ENCODE peak calls at places on chromosomes 11 and 22, in nine cellular contexts. E is fibroblast of mammary gland; K is T-helper 9 cell; A is A673; Z is psoas muscle; C is neuronal stem cell; T is NCI-H1092 treated with DMSO at 0.1 percent for 48 hours; F is mucosa of descending colon; S is activated naive CD4-positive, alpha-beta T cell. B is an unnamed sample.

GRCh38 chr22:44272330-44272729 is 40.4 kb downstream of the SHISAL1 start:
- DNase-seq in E (no peak), K (no peak), A (no peak), Z (no peak), C (no peak), T (no peak), F (no peak), S (no peak), B (no peak)

GRCh38 chr11:117361432-117361831 is 33.8 kb downstream of the CEP164 start:
- DNase-seq in E (no peak), K (no peak), A (no peak), Z (no peak), C (no peak), T (no peak), F (no peak), S (no peak), B (no peak)

GRCh38 chr22:29702931-29703594 is 16.7 kb upstream of the CABP7 start:
- DNase-seq in E (no peak), K (no peak), A (no peak), Z (peak; percentile 65), C (no peak), T (peak; percentile 70), F (no peak), S (no peak), B (no peak)

GRCh38 chr11:2521681-2522630 is 77.1 kb downstream of the KCNQ1 start:
- DNase-seq in E (no peak), K (no peak), A (no peak), Z (peak; percentile 7), C (no peak), T (no peak), F (peak; percentile 1), S (no peak), B (no peak)

GRCh38 chr22:36585841-36586240 is 56.9 kb upstream of the EIF3D start:
- DNase-seq in E (no peak), K (no peak), A (no peak), Z (no peak), C (no peak), T (no peak), F (no peak), S (no peak), B (no peak)

GRCh38 chr11:63919267-63920125 is 2.5 kb upstream of the RCOR2 start:
- DNase-seq in E (peak; percentile 46), K (no peak), A (no peak), Z (peak; percentile 39), C (peak; percentile 84), T (no peak), F (peak; percentile 64), S (no peak), B (peak; percentile 65)

GRCh38 chr11:63613517-63614135 is 607 bp downstream of the PLAAT3 start:
- DNase-seq in E (no peak), K (peak; percentile 30), A (peak; percentile 12), Z (peak; percentile 62), C (no peak), T (peak; percentile 27), F (peak; percentile 37), S (peak; percentile 28), B (peak; percentile 25)

GRCh38 chr11:78740175-78741161 is 165.8 kb upstream of the NARS2 start:
- DNase-seq in E (no peak), K (no peak), A (no peak), Z (no peak), C (no peak), T (no peak), F (peak; percentile 62), S (no peak), B (peak; percentile 37)

GRCh38 chr11:7579226-7579825 is 65.5 kb downstream of the PPFIBP2 start:
- DNase-seq in E (peak; percentile 44), K (no peak), A (no peak), Z (no peak), C (no peak), T (no peak), F (no peak), S (no peak), B (no peak)

GRCh38 chr11:16891170-16891569 is 123.0 kb downstream of the PLEKHA7 start:
- DNase-seq in E (no peak), K (no peak), A (no peak), Z (no peak), C (no peak), T (no peak), F (no peak), S (no peak), B (no peak)

GRCh38 chr22:33922268-33922667 is 2.0 kb upstream of the LARGE1 start:
- DNase-seq in E (peak; percentile 9), K (no peak), A (no peak), Z (peak; percentile 19), C (no peak), T (peak; percentile 39), F (peak; percentile 32), S (no peak), B (peak; percentile 42)

GRCh38 chr11:82775736-82776346 is 42.2 kb upstream of the FAM181B start:
- DNase-seq in E (peak; percentile 57), K (no peak), A (peak; percentile 89), Z (no peak), C (no peak), T (no peak), F (peak; percentile 50), S (peak; percentile 2), B (peak; percentile 61)

GRCh38 chr11:8032122-8032521 is 45.0 kb downstream of the EIF3F start:
- DNase-seq in E (no peak), K (no peak), A (no peak), Z (no peak), C (no peak), T (no peak), F (no peak), S (no peak), B (no peak)

GRCh38 chr11:120335596-120335927 is 651 bp upstream of the ARHGEF12 start:
- DNase-seq in E (no peak), K (peak; percentile 18), A (no peak), Z (no peak), C (no peak), T (no peak), F (no peak), S (no peak), B (peak; percentile 33)

GRCh38 chr11:117796456-117797428 is at the start of gene DSCAML1:
- DNase-seq in E (no peak), K (peak; percentile 36), A (peak; percentile 26), Z (no peak), C (no peak), T (peak; percentile 70), F (peak; percentile 41), S (peak; percentile 23), B (no peak)

GRCh38 chr22:45094826-45095225 is 68.9 kb upstream of the NUP50 start:
- DNase-seq in E (no peak), K (no peak), A (no peak), Z (no peak), C (no peak), T (no peak), F (no peak), S (no peak), B (no peak)

GRCh38 chr22:46972901-46973831 is 210.7 kb downstream of the TBC1D22A start:
- DNase-seq in E (no peak), K (no peak), A (no peak), Z (no peak), C (no peak), T (no peak), F (no peak), S (no peak), B (no peak)

GRCh38 chr11:11408436-11409221 is 55.6 kb upstream of the CSNK2A3 start:
- DNase-seq in E (peak; percentile 90), K (no peak), A (no peak), Z (no peak), C (no peak), T (no peak), F (no peak), S (no peak), B (no peak)

GRCh38 chr11:118910309-118911112 is 15.2 kb downstream of the BCL9L start:
- DNase-seq in E (peak; percentile 86), K (peak; percentile 54), A (peak; percentile 90), Z (peak; percentile 86), C (no peak), T (no peak), F (peak; percentile 48), S (peak; percentile 48), B (peak; percentile 61)

GRCh38 chr11:61281581-61282250 is 13.4 kb downstream of the VWCE start:
- DNase-seq in E (no peak), K (no peak), A (peak; percentile 68), Z (no peak), C (peak; percentile 67), T (no peak), F (peak; percentile 82), S (no peak), B (peak; percentile 20)

GRCh38 chr11:7904910-7905309 is 26.2 kb downstream of the OR10A6 start:
- DNase-seq in E (peak; percentile 55), K (no peak), A (no peak), Z (no peak), C (no peak), T (no peak), F (no peak), S (no peak), B (no peak)

GRCh38 chr11:6618117-6619020 is 853 bp downstream of the TPP1 start:
- DNase-seq in E (peak; percentile 70), K (peak; percentile 55), A (peak; percentile 93), Z (no peak), C (no peak), T (no peak), F (peak; percentile 49), S (peak; percentile 40), B (peak; percentile 32)

GRCh38 chr11:48013269-48013901 is 33.0 kb downstream of the PTPRJ start:
- DNase-seq in E (no peak), K (peak; percentile 48), A (no peak), Z (no peak), C (no peak), T (no peak), F (no peak), S (no peak), B (peak; percentile 26)

GRCh38 chr11:5204787-5205186 is 4.3 kb upstream of the OR51V1 start:
- DNase-seq in E (peak; percentile 81), K (no peak), A (no peak), Z (no peak), C (peak; percentile 44), T (no peak), F (no peak), S (no peak), B (peak; percentile 11)

GRCh38 chr11:6571434-6572008 is 31.9 kb downstream of the RRP8 start:
- DNase-seq in E (no peak), K (no peak), A (no peak), Z (no peak), C (no peak), T (no peak), F (no peak), S (no peak), B (no peak)

GRCh38 chr11:70367071-70367470 is 31.3 kb upstream of the CTTN start:
- DNase-seq in E (no peak), K (no peak), A (peak; percentile 35), Z (no peak), C (no peak), T (no peak), F (no peak), S (no peak), B (no peak)

GRCh38 chr11:10627306-10627705 is 58.8 kb upstream of the LYVE1 start:
- DNase-seq in E (no peak), K (no peak), A (no peak), Z (no peak), C (no peak), T (no peak), F (no peak), S (no peak), B (no peak)

GRCh38 chr22:36238348-36239149 is 778 bp downstream of the APOL2 start:
- DNase-seq in E (no peak), K (no peak), A (peak; percentile 32), Z (peak; percentile 18), C (no peak), T (peak; percentile 36), F (peak; percentile 57), S (no peak), B (peak; percentile 53)

GRCh38 chr11:91446267-91446666 is 778.4 kb upstream of the FAT3 start:
- DNase-seq in E (no peak), K (no peak), A (no peak), Z (no peak), C (no peak), T (no peak), F (no peak), S (no peak), B (no peak)

GRCh38 chr22:49011769-49012598 is 815.7 kb downstream of the BRD1 start:
- DNase-seq in E (no peak), K (no peak), A (no peak), Z (no peak), C (no peak), T (no peak), F (no peak), S (no peak), B (no peak)

GRCh38 chr11:29629281-29629680 is 387.5 kb downstream of the KCNA4 start:
- DNase-seq in E (no peak), K (no peak), A (no peak), Z (no peak), C (no peak), T (no peak), F (no peak), S (no peak), B (no peak)